ENCODE peak calls at places on chromosomes 12 and 14, in eight cellular contexts. Z is retinal pigment epithelial cell, I is HepG2, B is MM.1S, X is Caco-2, D is H1, O is heart right ventricle, W is mucosa of descending colon. P is an unnamed sample.
A peak's percentile ranks its signal among the peaks of the same experiment; 100 is the strongest.

GRCh38 chr12:93705237-93705636 is 28.1 kb downstream of the CRADD start:
- DNase-seq in Z (no peak), B (no peak), W (no peak), D (no peak), X (no peak), O (no peak), I (no peak), P (no peak)

GRCh38 chr12:117850048-117850447 is 118.7 kb downstream of the KSR2 start:
- DNase-seq in O (no peak), B (peak; percentile 7), W (peak; percentile 23), X (peak; percentile 58), D (peak; percentile 57), Z (no peak), I (peak; percentile 63), P (peak; percentile 54)

GRCh38 chr12:25811656-25812126 is 146.8 kb upstream of the RASSF8 start:
- DNase-seq in W (no peak), O (no peak), B (peak; percentile 7), I (no peak), X (no peak), Z (no peak), D (no peak), P (peak; percentile 24)

GRCh38 chr12:93521225-93521854 is 51.1 kb upstream of the SOCS2 start:
- DNase-seq in W (no peak), X (no peak), D (no peak), B (no peak), O (peak; percentile 22), I (no peak), Z (no peak), P (no peak)

GRCh38 chr12:67034110-67034879 is 234.9 kb upstream of the CAND1 start:
- DNase-seq in B (no peak), O (no peak), W (no peak), D (no peak), Z (peak; percentile 53), X (no peak), I (no peak), P (no peak)

GRCh38 chr12:67320614-67321305 is 51.6 kb downstream of the CAND1 start:
- DNase-seq in X (no peak), D (no peak), B (peak; percentile 60), W (no peak), I (no peak), O (no peak), Z (peak; percentile 5), P (no peak)

GRCh38 chr12:116916714-116917114 is 6.0 kb downstream of the FBXW8 start:
- DNase-seq in I (peak; percentile 95), B (peak; percentile 66), O (peak; percentile 39), X (peak; percentile 74), D (no peak), W (peak; percentile 7), Z (peak; percentile 91), P (peak; percentile 33)

GRCh38 chr12:13425766-13426165 is 229.2 kb downstream of the EMP1 start:
- DNase-seq in D (no peak), I (no peak), X (no peak), Z (no peak), B (no peak), W (no peak), O (no peak), P (no peak)

GRCh38 chr12:113461666-113462065 is 10.0 kb downstream of the LHX5 start:
- DNase-seq in I (peak; percentile 45), X (no peak), O (no peak), W (no peak), D (no peak), Z (no peak), B (no peak), P (peak; percentile 57)
- TF ChIP-seq CTCF in I (peak; percentile 64), X (peak; percentile 55), O (no peak), W (no peak), D (no peak), Z (peak; percentile 62), B (peak; percentile 29), P (peak; percentile 34)

GRCh38 chr12:109432842-109433304 is 44.2 kb downstream of the KCTD10 start:
- DNase-seq in W (peak; percentile 98), Z (peak; percentile 43), B (peak; percentile 79), O (peak; percentile 84), I (peak; percentile 69), D (peak; percentile 96), X (peak; percentile 89), P (peak; percentile 67)

GRCh38 chr12:109434556-109434955 is 42.5 kb downstream of the KCTD10 start:
- DNase-seq in I (no peak), Z (no peak), B (no peak), X (no peak), D (no peak), O (no peak), W (no peak), P (no peak)

GRCh38 chr12:109435428-109436180 is 41.5 kb downstream of the KCTD10 start:
- DNase-seq in Z (no peak), I (no peak), X (no peak), W (no peak), B (no peak), O (no peak), D (no peak), P (no peak)

GRCh38 chr12:109432431-109432830 is 44.7 kb downstream of the KCTD10 start:
- DNase-seq in D (no peak), W (no peak), I (no peak), X (no peak), Z (no peak), O (no peak), B (no peak), P (no peak)

DNA sequence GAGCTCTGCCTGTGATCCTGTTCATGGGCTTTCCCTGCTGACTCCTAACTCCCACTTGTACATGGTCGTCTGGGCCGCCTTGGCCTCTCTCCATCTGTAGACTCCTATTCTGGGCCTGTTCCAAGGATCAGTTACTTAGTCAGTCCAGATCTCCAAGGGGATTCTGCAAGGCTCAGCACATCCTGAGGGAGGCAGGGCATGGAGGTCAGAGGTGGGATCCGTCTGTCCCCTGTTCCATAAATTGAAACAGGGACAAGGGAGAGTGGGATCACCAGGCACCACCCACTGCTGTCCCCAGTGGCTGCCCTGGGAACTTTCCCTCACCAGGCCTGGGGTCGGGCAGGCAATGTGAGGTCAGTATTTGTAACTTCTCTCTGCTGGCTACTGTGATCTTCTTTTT is 43.5 kb downstream of the KCTD10 start:
- DNase-seq in I (no peak), X (peak; percentile 44), B (no peak), W (no peak), O (peak; percentile 19), Z (no peak), D (peak; percentile 59), P (no peak)
- TF ChIP-seq CTCF in I (peak; percentile 27), X (peak; percentile 32), B (peak; percentile 20), W (no peak), O (peak; percentile 37), Z (peak; percentile 42), D (peak; percentile 82), P (no peak)

GRCh38 chr14:100906420-100906819 is 2.9 kb upstream of the RTL1 start:
- DNase-seq in I (no peak), Z (no peak), D (peak; percentile 68), W (no peak), O (no peak), B (no peak), X (no peak), P (peak; percentile 12)
- TF ChIP-seq CTCF in I (peak; percentile 76), Z (peak; percentile 32), D (peak; percentile 79), W (no peak), O (peak; percentile 12), B (peak; percentile 6), X (peak; percentile 63), P (no peak)

GRCh38 chr12:49972641-49973360 is at the start of gene AQP6:
- DNase-seq in I (no peak), W (no peak), Z (no peak), X (no peak), O (no peak), D (no peak), B (no peak), P (no peak)
- TF ChIP-seq CTCF in I (no peak), W (no peak), Z (no peak), X (no peak), O (no peak), D (no peak), B (no peak), P (no peak)

GRCh38 chr12:82685721-82686222 is 934 bp upstream of the TMTC2 start:
- DNase-seq in I (peak; percentile 88), O (peak; percentile 93), B (peak; percentile 96), Z (peak; percentile 95), X (peak; percentile 92), W (peak; percentile 99), D (peak; percentile 93), P (peak; percentile 83)

GRCh38 chr12:82687020-82687951 is 580 bp downstream of the TMTC2 start:
- DNase-seq in I (no peak), O (peak; percentile 23), B (peak; percentile 85), D (peak; percentile 74), W (peak; percentile 80), Z (no peak), X (peak; percentile 45), P (peak; percentile 70)

GRCh38 chr12:82686223-82687019 is at the start of gene TMTC2:
- DNase-seq in I (peak; percentile 62), W (peak; percentile 95), X (peak; percentile 89), B (peak; percentile 90), O (peak; percentile 93), Z (peak; percentile 78), D (peak; percentile 94), P (peak; percentile 94)

GRCh38 chr12:82688619-82689018 is 1.9 kb downstream of the TMTC2 start:
- DNase-seq in X (no peak), Z (no peak), B (no peak), I (no peak), W (no peak), O (no peak), D (no peak), P (no peak)

GRCh38 chr12:82688035-82688501 is 1.4 kb downstream of the TMTC2 start:
- DNase-seq in D (no peak), B (peak; percentile 16), O (no peak), W (peak; percentile 14), X (no peak), Z (no peak), I (no peak), P (peak; percentile 17)
- TF ChIP-seq CTCF in D (no peak), B (peak; percentile 28), O (no peak), W (no peak), X (peak; percentile 13), Z (no peak), I (no peak), P (no peak)

GRCh38 chr12:120775862-120776552 is 50.4 kb downstream of the ACADS start:
- DNase-seq in X (peak; percentile 36), W (no peak), I (peak; percentile 45), D (no peak), O (no peak), Z (peak; percentile 58), B (no peak), P (no peak)
- TF ChIP-seq CTCF in X (no peak), W (no peak), I (no peak), D (no peak), O (no peak), Z (peak; percentile 38), B (no peak), P (no peak)

DNA sequence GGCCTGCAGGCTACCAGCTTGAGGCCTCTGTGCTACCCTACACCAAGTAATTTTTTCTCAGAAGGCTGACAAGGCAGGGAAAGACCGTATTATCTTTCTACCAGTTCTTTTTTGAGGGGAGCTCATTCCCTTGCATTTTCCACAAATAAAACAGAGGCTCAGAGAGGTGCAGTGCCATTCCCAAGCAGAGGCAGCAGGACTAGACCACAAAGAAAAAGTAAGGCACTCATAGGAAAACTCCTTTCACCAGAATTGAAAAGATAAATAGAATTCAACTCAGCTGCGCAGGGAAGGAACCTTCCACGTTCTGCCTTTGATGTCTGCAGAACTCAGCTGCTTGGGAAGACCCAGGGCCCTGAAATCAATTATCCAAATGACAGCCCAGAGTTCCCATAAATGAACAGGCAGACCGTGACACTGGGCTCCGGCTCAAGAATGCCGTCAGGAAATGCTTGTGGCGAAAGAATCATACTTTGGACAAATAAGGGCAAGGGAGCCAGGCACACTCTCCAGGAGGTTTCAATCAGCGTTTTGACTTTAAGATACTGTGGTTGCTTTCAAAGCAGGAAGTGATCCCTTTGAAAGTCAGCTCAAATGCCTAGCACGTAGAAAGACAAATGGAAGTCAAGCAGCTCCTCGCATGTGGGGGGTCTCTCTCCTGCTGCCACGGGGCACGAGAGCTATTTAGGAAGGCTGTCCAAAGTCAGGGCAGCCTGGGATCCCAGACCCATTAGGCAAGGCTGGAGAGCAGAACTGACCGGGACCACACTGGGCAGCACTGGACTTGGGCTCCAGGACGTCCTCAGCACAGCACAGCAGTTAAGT is 14.0 kb downstream of the KCTD10 start:
- DNase-seq in X (no peak), Z (peak; percentile 54), W (peak; percentile 65), B (no peak), O (peak; percentile 88), D (no peak), I (peak; percentile 63), P (no peak)
- TF ChIP-seq CTCF in X (no peak), Z (no peak), W (no peak), B (no peak), O (no peak), D (no peak), I (no peak), P (no peak)

P was measured in GM20000.